ENCODE peak calls at places on chromosomes 5 and 9, in four cellular contexts. T, U, Y and V are unnamed samples.

GRCh38 chr9:137550958-137551655 is 572 bp upstream of the MRPL41 start:
- DNase-seq in U (peak), Y (peak), T (peak), V (no peak)

GRCh38 chr5:125298258-125298657 is 551.8 kb upstream of the ZNF608 start:
- DNase-seq in U (no peak), T (no peak), Y (no peak), V (no peak)

GRCh38 chr5:161549106-161549505 is 2.6 kb upstream of the GABRB2 start:
- DNase-seq in Y (no peak), U (peak), T (no peak), V (no peak)

GRCh38 chr9:133969681-133970580 is 22.2 kb downstream of the VAV2 start:
- DNase-seq in U (no peak), Y (no peak), T (no peak), V (no peak)

GRCh38 chr5:142091922-142092321 is 16.7 kb upstream of the NDFIP1 start:
- DNase-seq in U (no peak), T (no peak), Y (no peak), V (no peak)

GRCh38 chr5:92962752-92963151 is 618.3 kb downstream of the NR2F1-AS1 start:
- DNase-seq in Y (no peak), T (peak), U (no peak), V (no peak)

GRCh38 chr5:157761690-157762611 is 18.4 kb downstream of the LSM11 start:
- DNase-seq in U (no peak), T (peak), Y (peak), V (peak)

GRCh38 chr9:37943329-37944265 is 39.7 kb upstream of the SLC25A51 start:
- DNase-seq in U (no peak), Y (no peak), T (no peak), V (no peak)

GRCh38 chr5:171957591-171958251 is 48.7 kb downstream of the FBXW11 start:
- DNase-seq in T (peak), U (no peak), Y (no peak), V (no peak)

GRCh38 chr9:618478-618877 is 223.0 kb upstream of the DMRT1 start:
- DNase-seq in T (no peak), U (no peak), Y (no peak), V (no peak)

GRCh38 chr5:170342153-170342552 is 44.6 kb upstream of the LCP2 start:
- DNase-seq in T (no peak), Y (no peak), U (no peak), V (no peak)

GRCh38 chr5:80884086-80884813 is 75.9 kb upstream of the RASGRF2 start:
- DNase-seq in U (no peak), T (no peak), Y (no peak), V (no peak)

GRCh38 chr5:17069995-17070405 is 133.9 kb upstream of the MYO10 start:
- DNase-seq in Y (no peak), T (no peak), U (no peak), V (no peak)

GRCh38 chr5:111734013-111734412 is 23.0 kb downstream of the NREP start:
- DNase-seq in Y (no peak), T (no peak), U (no peak), V (no peak)

GRCh38 chr5:168842571-168843205 is 263.5 kb upstream of the PANK3 start:
- DNase-seq in U (no peak), Y (no peak), T (no peak), V (no peak)

GRCh38 chr5:135230326-135230925 is 168.6 kb downstream of the MACROH2A1 start:
- DNase-seq in Y (peak), U (no peak), T (peak), V (no peak)

GRCh38 chr5:122262107-122262506 is 49.9 kb upstream of the SNCAIP start:
- DNase-seq in Y (no peak), T (no peak), U (no peak), V (no peak)

GRCh38 chr9:120350596-120350995 is 229.4 kb downstream of the CDK5RAP2 start:
- DNase-seq in T (no peak), U (no peak), Y (no peak), V (no peak)

GRCh38 chr5:108094808-108095207 is 287.1 kb downstream of the FBXL17 start:
- DNase-seq in U (no peak), Y (no peak), T (no peak), V (no peak)

DNA sequence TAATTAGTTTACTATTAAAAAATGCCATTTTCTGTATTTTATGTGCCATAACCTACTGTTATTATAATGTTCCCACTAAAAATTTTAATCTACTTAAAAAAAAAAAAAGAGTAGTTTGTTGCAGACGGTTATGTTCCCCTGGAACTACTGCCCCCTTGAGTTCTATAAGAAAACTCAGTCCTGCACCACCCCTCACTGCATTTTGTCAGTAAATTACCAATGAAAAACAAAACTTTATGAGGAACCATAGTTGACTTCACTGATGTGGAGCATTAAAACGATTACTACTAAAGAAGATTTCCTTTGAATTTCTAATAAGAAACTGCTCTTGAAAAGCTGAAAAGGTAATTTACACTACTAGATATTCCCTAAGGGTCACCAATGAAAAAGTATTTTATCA is 288.7 kb downstream of the FBXL17 start:
- DNase-seq in U (no peak), Y (no peak), T (no peak), V (peak)
- TF ChIP-seq SP1 in U (no peak), Y (no peak), T (no peak), V (no peak)

GRCh38 chr9:116084497-116084896 is 69.1 kb upstream of the PAPPA start:
- DNase-seq in Y (no peak), T (no peak), U (no peak), V (no peak)

GRCh38 chr9:116090030-116090770 is 63.4 kb upstream of the PAPPA start:
- DNase-seq in T (no peak), Y (no peak), U (no peak), V (no peak)

GRCh38 chr9:116088396-116088795 is 65.2 kb upstream of the PAPPA start:
- DNase-seq in Y (no peak), T (no peak), U (no peak), V (no peak)

GRCh38 chr9:116087751-116088194 is 65.8 kb upstream of the PAPPA start:
- DNase-seq in U (no peak), Y (no peak), T (no peak), V (no peak)

GRCh38 chr9:116087246-116087645 is 66.3 kb upstream of the PAPPA start:
- DNase-seq in T (no peak), U (no peak), Y (no peak), V (no peak)
- TF ChIP-seq ELF4 in T (no peak), U (no peak), Y (no peak), V (no peak)

GRCh38 chr5:139276426-139276825 is 17.1 kb upstream of the MATR3 start:
- DNase-seq in T (no peak), U (no peak), Y (no peak), V (no peak)

GRCh38 chr5:139275536-139276297 is 17.8 kb upstream of the MATR3 start:
- DNase-seq in U (no peak), Y (peak), T (peak), V (no peak)

GRCh38 chr5:139282195-139282557 is 11.4 kb upstream of the MATR3 start:
- DNase-seq in U (no peak), Y (no peak), T (no peak), V (no peak)

GRCh38 chr5:139277171-139277570 is 16.4 kb upstream of the MATR3 start:
- DNase-seq in U (no peak), T (no peak), Y (no peak), V (no peak)

GRCh38 chr5:139278540-139279274 is 14.8 kb upstream of the MATR3 start:
- DNase-seq in Y (no peak), U (no peak), T (no peak), V (no peak)
- TF ChIP-seq SP1 in Y (no peak), U (no peak), T (no peak), V (no peak)

GRCh38 chr5:41708604-41708940 is 161.7 kb downstream of the OXCT1 start:
- DNase-seq in Y (no peak), T (no peak), U (peak), V (no peak)

GRCh38 chr5:41707853-41708603 is 162.2 kb downstream of the OXCT1 start:
- DNase-seq in Y (no peak), T (peak), U (peak), V (peak)
- TF ChIP-seq ELF4 in Y (no peak), T (no peak), U (no peak), V (no peak)

GRCh38 chr5:73816656-73817420 is 190.8 kb downstream of the ARHGEF28 start:
- DNase-seq in T (no peak), U (no peak), Y (no peak), V (no peak)

GRCh38 chr5:73820321-73820720 is 194.3 kb downstream of the ARHGEF28 start:
- DNase-seq in T (no peak), U (no peak), Y (no peak), V (no peak)

GRCh38 chr5:73821003-73821402 is 195.0 kb downstream of the ARHGEF28 start:
- DNase-seq in T (no peak), Y (no peak), U (no peak), V (no peak)

GRCh38 chr5:73815631-73816030 is 189.6 kb downstream of the ARHGEF28 start:
- DNase-seq in T (no peak), Y (no peak), U (no peak), V (no peak)

DNA sequence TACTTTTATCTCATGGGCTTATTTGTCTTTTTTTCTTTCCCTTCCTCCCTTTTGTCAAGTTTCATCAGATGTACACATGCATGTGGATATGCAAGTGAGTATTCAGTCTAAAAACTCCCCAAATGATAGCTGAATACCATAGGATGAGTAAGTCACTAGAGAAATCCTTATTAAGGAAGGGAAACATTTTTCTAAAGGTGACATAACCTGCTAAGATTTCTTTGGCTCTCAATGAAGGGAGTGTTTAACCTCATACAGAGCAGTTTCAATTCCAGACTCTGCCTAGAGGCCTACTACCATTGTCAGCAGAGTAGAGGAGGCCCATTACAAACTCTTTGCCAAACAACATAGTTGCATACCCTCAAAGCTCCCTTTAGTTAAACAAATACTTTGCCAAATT is 192.4 kb downstream of the ARHGEF28 start:
- DNase-seq in T (no peak), U (no peak), Y (no peak), V (no peak)
- TF ChIP-seq SP1 in T (no peak), U (no peak), Y (no peak), V (no peak)

GRCh38 chr9:88532320-88532719 is 2.7 kb upstream of the NXNL2 start:
- DNase-seq in T (no peak), U (peak), Y (no peak), V (peak)
- TF ChIP-seq ELF4 in T (no peak), U (no peak), Y (no peak), V (no peak)